ENCODE peak calls at places on chromosomes 2 and 18, in six cellular contexts. B, D, Q, K, W and M are unnamed samples.

GRCh38 chr18:25896178-25896780 is 194.1 kb downstream of the SS18 start:
- DNase-seq in W (no peak), Q (peak; percentile 56), D (peak; percentile 25), B (no peak), K (no peak), M (peak; percentile 44)

GRCh38 chr2:62152000-62152399 is 43.9 kb upstream of the B3GNT2 start:
- DNase-seq in D (no peak), W (no peak), K (no peak), B (no peak), Q (no peak), M (peak; percentile 56)

GRCh38 chr2:42601076-42601475 is 32.6 kb downstream of the MTA3 start:
- DNase-seq in D (no peak), B (no peak), K (no peak), Q (no peak), W (no peak), M (no peak)

GRCh38 chr18:11866329-11866728 is 15.1 kb downstream of the CHMP1B start:
- DNase-seq in D (no peak), Q (no peak), W (no peak), B (no peak), K (no peak), M (no peak)

GRCh38 chr18:25561923-25562322 is 210.0 kb upstream of the ZNF521 start:
- DNase-seq in D (no peak), W (no peak), B (no peak), Q (peak; percentile 32), K (no peak), M (peak; percentile 4)

GRCh38 chr2:203437516-203437915 is 97.6 kb downstream of the RAPH1 start:
- DNase-seq in B (no peak), K (no peak), Q (no peak), W (no peak), D (no peak), M (no peak)

GRCh38 chr18:45628979-45629958 is 14.0 kb downstream of the SLC14A2 start:
- DNase-seq in D (no peak), K (no peak), W (no peak), Q (no peak), B (no peak), M (peak; percentile 30)

GRCh38 chr2:44107974-44108373 is 60.7 kb upstream of the PPM1B start:
- DNase-seq in K (no peak), W (no peak), D (no peak), Q (no peak), B (no peak), M (no peak)

GRCh38 chr2:46672752-46673151 is 193.4 kb downstream of the TMEM247 start:
- DNase-seq in Q (no peak), D (no peak), W (no peak), B (no peak), K (no peak), M (no peak)

GRCh38 chr2:34159891-34160290 is 560.8 kb upstream of the FAM98A start:
- DNase-seq in Q (no peak), K (no peak), B (no peak), W (no peak), D (no peak), M (no peak)

GRCh38 chr2:136874258-136874657 is 108.9 kb downstream of the THSD7B start:
- DNase-seq in B (no peak), W (no peak), K (no peak), Q (no peak), D (no peak), M (no peak)

GRCh38 chr2:162007447-162008040 is 66.5 kb downstream of the DPP4 start:
- DNase-seq in D (no peak), W (no peak), B (no peak), Q (no peak), K (no peak), M (no peak)

GRCh38 chr2:43469094-43469493 is 126.7 kb downstream of the THADA start:
- DNase-seq in W (no peak), B (no peak), Q (no peak), K (no peak), D (no peak), M (no peak)

GRCh38 chr2:42872736-42873135 is 80.4 kb upstream of the HAAO start:
- DNase-seq in B (no peak), D (no peak), K (no peak), W (no peak), Q (no peak), M (no peak)

GRCh38 chr2:207236156-207236935 is 70.6 kb upstream of the KLF7 start:
- DNase-seq in B (no peak), D (no peak), K (no peak), W (no peak), Q (no peak), M (no peak)

GRCh38 chr2:231683907-231684306 is 24.4 kb upstream of the PTMA start:
- DNase-seq in D (no peak), K (no peak), B (no peak), Q (no peak), W (no peak), M (no peak)

GRCh38 chr2:231686192-231687100 is 21.9 kb upstream of the PTMA start:
- DNase-seq in W (no peak), B (no peak), K (no peak), D (no peak), Q (no peak), M (no peak)

GRCh38 chr2:231684314-231685223 is 23.8 kb upstream of the PTMA start:
- DNase-seq in W (no peak), B (no peak), K (no peak), Q (no peak), D (no peak), M (no peak)

GRCh38 chr2:231687133-231687852 is 21.0 kb upstream of the PTMA start:
- DNase-seq in W (no peak), D (peak; percentile 92), B (peak; percentile 73), Q (peak; percentile 88), K (no peak), M (no peak)

DNA sequence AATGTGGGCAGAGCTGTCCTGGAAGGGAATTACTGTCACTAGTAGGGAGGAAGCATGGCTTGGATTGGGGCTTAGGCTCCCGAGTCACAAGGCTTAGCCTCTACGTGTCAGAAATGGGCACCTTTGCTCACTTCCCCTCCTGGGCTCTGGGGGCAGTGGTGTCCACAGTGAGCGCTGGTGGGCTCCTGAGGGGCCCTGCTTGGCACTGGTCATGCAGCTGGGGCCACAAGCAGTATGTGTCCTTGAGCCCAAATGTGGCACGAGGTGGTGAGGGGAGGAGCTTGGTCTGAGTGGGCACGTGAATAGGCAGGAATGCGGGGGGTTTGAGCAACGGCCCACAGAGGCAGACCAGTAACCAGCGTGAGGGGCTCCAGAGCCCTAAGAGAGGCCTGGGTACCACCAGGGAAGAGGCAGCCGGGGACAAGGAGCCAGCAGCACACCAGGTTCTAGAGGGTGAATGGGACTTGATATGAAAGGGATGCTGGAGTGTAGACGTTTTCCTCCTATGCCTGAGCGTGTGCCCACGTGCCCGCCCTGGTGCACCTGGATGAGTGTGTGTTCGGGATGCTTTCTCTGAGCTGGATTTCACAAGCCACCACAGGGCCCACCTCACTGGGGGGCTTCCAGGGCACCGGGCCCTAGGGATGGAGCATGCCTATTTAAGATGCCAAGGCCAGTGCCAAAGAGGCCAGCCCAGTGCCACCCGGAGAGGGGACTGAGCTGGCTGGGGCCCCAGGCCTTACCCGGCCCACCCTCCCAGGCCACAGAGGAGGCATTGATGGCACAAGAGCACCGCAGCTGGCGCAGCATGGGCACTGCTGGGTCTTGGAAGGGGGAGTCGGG is 22.8 kb upstream of the PTMA start:
- DNase-seq in W (no peak), D (peak; percentile 60), B (no peak), Q (no peak), K (no peak), M (no peak)
- TF ChIP-seq CTCF in W (no peak), D (peak; percentile 55), B (no peak), Q (no peak), K (no peak), M (peak; percentile 24)

GRCh38 chr2:9765611-9766531 is 77.4 kb upstream of the TAF1B start:
- DNase-seq in B (no peak), W (no peak), Q (no peak), K (no peak), D (no peak), M (no peak)
- TF ChIP-seq CTCF in B (no peak), W (no peak), Q (no peak), K (no peak), D (no peak), M (no peak)

GRCh38 chr2:1299053-1299452 is 114.2 kb upstream of the TPO start:
- DNase-seq in K (no peak), Q (no peak), D (no peak), B (no peak), W (no peak), M (no peak)

GRCh38 chr2:1297376-1298159 is 115.7 kb upstream of the TPO start:
- DNase-seq in K (no peak), B (no peak), D (no peak), W (no peak), Q (no peak), M (no peak)

GRCh38 chr2:1300284-1300683 is 113.0 kb upstream of the TPO start:
- DNase-seq in K (no peak), B (no peak), W (no peak), D (no peak), Q (no peak), M (no peak)

GRCh38 chr2:1305357-1305756 is 107.9 kb upstream of the TPO start:
- DNase-seq in W (no peak), D (no peak), K (no peak), B (no peak), Q (no peak), M (no peak)

GRCh38 chr2:1301056-1301455 is 112.2 kb upstream of the TPO start:
- DNase-seq in Q (no peak), B (no peak), K (no peak), W (no peak), D (no peak), M (no peak)
- TF ChIP-seq CTCF in Q (no peak), B (no peak), K (no peak), W (no peak), D (no peak), M (no peak)

GRCh38 chr18:6729247-6730091 is at the start of gene ARHGAP28:
- DNase-seq in Q (peak; percentile 46), D (peak; percentile 82), W (peak; percentile 40), B (peak; percentile 86), K (peak; percentile 3), M (peak; percentile 47)
- TF ChIP-seq CTCF in Q (no peak), D (peak; percentile 21), W (no peak), B (no peak), K (no peak), M (peak; percentile 38)

DNA sequence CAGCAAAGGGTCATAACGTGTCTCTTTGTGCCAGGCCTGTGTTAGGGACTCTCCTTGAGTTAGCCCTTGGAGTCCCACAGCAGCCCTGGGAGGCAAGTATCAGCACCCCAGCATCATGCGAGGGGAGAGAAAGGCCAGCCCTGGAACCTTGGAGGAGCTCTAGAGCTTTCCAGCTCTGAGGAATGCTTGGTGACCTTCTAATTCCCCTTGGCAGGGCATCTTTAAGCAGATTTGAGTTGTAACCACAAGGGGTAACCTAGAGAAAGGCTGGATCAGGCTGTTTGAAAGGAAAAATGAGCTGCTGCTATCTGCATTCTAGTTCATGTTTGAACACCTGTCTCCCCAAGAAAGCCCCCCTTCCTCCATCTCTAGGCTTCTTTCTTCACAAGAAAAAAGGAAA is 23.8 kb upstream of the ODC1 start:
- DNase-seq in D (no peak), B (no peak), W (no peak), K (no peak), Q (no peak), M (no peak)
- TF ChIP-seq CTCF in D (peak; percentile 13), B (no peak), W (no peak), K (no peak), Q (no peak), M (peak; percentile 11)